ENCODE peak calls at places on chromosomes 4 and X, in nine cellular contexts. Y is astrocyte, A is tibial artery, F is right cardiac atrium, H is ovary, N is A549, E is Panc1, D is ascending aorta, T is lower lobe of right lung. I is an unnamed sample.

GRCh38 chr4:8267077-8267476 is 2.5 kb upstream of the HTRA3 start:
- DNase-seq in Y (no peak), F (peak; percentile 93), D (peak; percentile 78), T (peak; percentile 85), N (peak; percentile 69), A (no peak), E (peak; percentile 7), H (peak; percentile 85), I (peak; percentile 88)

GRCh38 chrX:107537815-107538214 is 88.4 kb downstream of the FRMPD3 start:
- DNase-seq in E (peak; percentile 41), N (peak; percentile 66), D (no peak), T (no peak), F (no peak), Y (peak; percentile 16), H (no peak), A (no peak), I (peak; percentile 67)

GRCh38 chr4:151227731-151228130 is 49.2 kb upstream of the PRSS48 start:
- DNase-seq in E (peak; percentile 4), F (peak; percentile 77), T (no peak), A (peak; percentile 89), H (peak; percentile 56), Y (peak; percentile 82), N (peak; percentile 33), D (peak; percentile 84), I (no peak)

GRCh38 chr4:23873717-23874535 is 15.9 kb downstream of the PPARGC1A start:
- DNase-seq in H (no peak), D (no peak), A (no peak), E (no peak), F (no peak), N (no peak), T (no peak), Y (no peak), I (no peak)

GRCh38 chr4:150164956-150165355 is 86.7 kb downstream of the DCLK2 start:
- DNase-seq in T (no peak), Y (no peak), A (no peak), N (no peak), D (no peak), F (no peak), H (no peak), E (no peak), I (no peak)

GRCh38 chrX:119190251-119190651 is 45.8 kb upstream of the PGRMC1 start:
- DNase-seq in Y (no peak), N (no peak), F (peak; percentile 55), T (no peak), A (no peak), D (no peak), E (no peak), H (no peak), I (no peak)

GRCh38 chr4:153269223-153269990 is 65.2 kb downstream of the TRIM2 start:
- DNase-seq in T (no peak), E (no peak), Y (no peak), H (no peak), F (no peak), D (no peak), A (no peak), N (no peak), I (no peak)

GRCh38 chrX:97763391-97763790 is 879.7 kb downstream of the RPA4 start:
- DNase-seq in F (no peak), N (no peak), E (no peak), T (no peak), A (no peak), H (no peak), Y (no peak), D (no peak), I (no peak)

GRCh38 chrX:40201486-40201885 is 103.7 kb upstream of the BCOR start:
- DNase-seq in N (no peak), D (no peak), E (no peak), T (no peak), F (no peak), Y (no peak), A (no peak), H (no peak), I (no peak)

DNA sequence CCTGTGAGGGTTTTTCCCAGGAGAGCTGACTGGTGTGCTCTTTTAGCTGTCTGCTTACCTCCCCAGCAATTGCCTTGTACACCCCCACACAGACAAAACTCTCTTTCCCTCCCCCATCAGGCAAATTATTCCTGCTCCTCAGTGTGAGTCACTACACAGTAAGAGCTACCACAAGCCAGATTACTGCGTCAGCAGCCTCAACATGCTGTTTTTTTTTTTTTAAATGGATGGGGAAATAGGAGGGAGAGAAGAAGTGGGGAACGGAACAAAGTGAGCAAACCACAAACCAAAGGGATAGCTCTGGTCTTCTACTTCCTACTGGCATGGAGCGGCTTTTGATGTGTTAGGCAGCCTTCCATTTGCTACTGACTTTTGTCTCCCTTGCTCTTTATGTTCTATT is 107.5 kb upstream of the ACSL4 start:
- DNase-seq in T (no peak), D (peak; percentile 79), E (no peak), F (no peak), N (peak; percentile 69), A (peak; percentile 63), Y (peak; percentile 95), H (no peak), I (no peak)
- H3K27ac ChIP-seq in T (peak overlapping the region; percentile 62), D (peak overlapping the region; percentile 55), E (no peak overlapping the region), F (peak overlapping the region; percentile 75), N (peak overlapping the region; percentile 90), A (no peak overlapping the region), Y (peak overlapping the region; percentile 89), H (no peak overlapping the region), I (no peak overlapping the region)

GRCh38 chr4:148061139-148061476 is 329.2 kb downstream of the ARHGAP10 start:
- DNase-seq in A (no peak), H (no peak), F (no peak), E (no peak), T (no peak), Y (no peak), D (no peak), N (no peak), I (no peak)
- H3K27ac ChIP-seq in A (no peak overlapping the region), H (no peak overlapping the region), F (no peak overlapping the region), E (no peak overlapping the region), T (peak overlapping the region; percentile 47), Y (no peak overlapping the region), D (no peak overlapping the region), N (no peak overlapping the region), I (no peak overlapping the region)

DNA sequence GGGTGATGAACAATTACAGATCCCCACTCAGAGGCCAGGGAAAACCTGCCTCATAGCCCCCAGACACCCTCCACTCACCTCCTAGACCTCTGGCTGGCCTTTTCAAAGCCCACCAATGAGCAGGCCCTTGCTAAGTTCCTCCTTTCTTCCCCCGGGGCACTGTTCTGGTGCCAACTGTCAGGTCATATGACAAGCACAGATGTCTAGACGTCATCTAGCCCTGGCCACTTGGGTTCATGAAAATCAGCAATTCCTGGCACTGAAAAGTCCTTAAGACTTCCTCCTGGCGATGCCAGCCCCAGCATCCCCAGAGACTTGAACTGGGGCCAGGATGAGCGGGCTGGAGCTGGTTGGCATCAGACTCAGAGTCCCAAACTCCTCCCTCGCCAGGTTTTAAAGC is 115.6 kb upstream of the NALF2 start:
- DNase-seq in A (no peak), N (no peak), H (no peak), F (no peak), Y (no peak), E (no peak), D (peak; percentile 65), T (no peak), I (no peak)
- H3K27ac ChIP-seq in A (no peak overlapping the region), N (no peak overlapping the region), H (no peak overlapping the region), F (no peak overlapping the region), Y (no peak overlapping the region), E (no peak overlapping the region), D (no peak overlapping the region), T (no peak overlapping the region), I (no peak overlapping the region)

GRCh38 chrX:104126856-104127255 is 14.5 kb downstream of the ZCCHC18 start:
- DNase-seq in E (no peak), F (no peak), A (no peak), N (no peak), Y (no peak), D (no peak), H (no peak), T (no peak), I (no peak)
- H3K27ac ChIP-seq in E (no peak overlapping the region), F (no peak overlapping the region), A (no peak overlapping the region), N (no peak overlapping the region), Y (no peak overlapping the region), D (no peak overlapping the region), H (no peak overlapping the region), T (no peak overlapping the region), I (no peak overlapping the region)

GRCh38 chrX:24019448-24019847 is 7.5 kb downstream of the KLHL15 start:
- DNase-seq in T (no peak), D (no peak), A (no peak), F (no peak), H (no peak), Y (no peak), N (no peak), E (no peak), I (peak; percentile 32)

GRCh38 chrX:24012266-24012665 is 14.7 kb downstream of the KLHL15 start:
- DNase-seq in E (no peak), N (no peak), D (no peak), T (no peak), F (no peak), H (no peak), Y (no peak), A (no peak), I (no peak)

GRCh38 chrX:24020280-24020876 is 6.6 kb downstream of the KLHL15 start:
- DNase-seq in D (no peak), F (no peak), A (no peak), H (no peak), Y (peak; percentile 22), N (no peak), E (no peak), T (no peak), I (no peak)

GRCh38 chrX:24017674-24018073 is 9.3 kb downstream of the KLHL15 start:
- DNase-seq in D (no peak), H (no peak), A (no peak), T (no peak), F (no peak), Y (no peak), E (no peak), N (no peak), I (no peak)

GRCh38 chrX:24014388-24015018 is 12.5 kb downstream of the KLHL15 start:
- DNase-seq in H (no peak), E (no peak), F (no peak), A (no peak), Y (no peak), N (no peak), T (no peak), D (no peak), I (no peak)
- H3K27ac ChIP-seq in H (no peak overlapping the region), E (no peak overlapping the region), F (peak overlapping the region; percentile 13), A (no peak overlapping the region), Y (no peak overlapping the region), N (peak overlapping the region; percentile 32), T (no peak overlapping the region), D (no peak overlapping the region), I (peak overlapping the region; percentile 82)

DNA sequence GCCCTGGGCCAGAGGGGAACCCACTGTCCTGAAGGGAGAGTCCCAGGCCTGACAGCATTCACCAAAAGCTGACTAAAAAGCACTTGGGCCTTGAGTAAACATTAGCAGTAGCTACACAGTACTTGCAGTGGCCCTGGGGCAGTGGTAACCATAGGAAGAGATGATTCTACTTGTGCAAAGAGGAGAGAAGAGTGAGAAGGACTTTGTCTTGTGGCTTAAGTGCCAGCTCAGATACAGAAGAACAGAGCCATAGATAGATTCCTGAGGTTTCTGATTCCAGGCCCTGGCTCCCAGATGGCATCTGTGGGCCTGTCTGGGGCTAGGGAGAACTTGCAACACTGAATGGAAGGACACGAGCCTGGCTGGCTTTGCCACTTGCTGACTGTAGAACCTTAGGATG is 100.5 kb downstream of the PTCHD1 start:
- DNase-seq in N (no peak), T (no peak), F (no peak), A (no peak), H (no peak), E (no peak), D (no peak), Y (no peak), I (no peak)
- H3K27ac ChIP-seq in N (no peak overlapping the region), T (no peak overlapping the region), F (no peak overlapping the region), A (peak overlapping the region; percentile 76), H (no peak overlapping the region), E (no peak overlapping the region), D (peak overlapping the region; percentile 69), Y (no peak overlapping the region), I (no peak overlapping the region)